ENCODE peak calls at places on chromosomes 3 and 15, in seven cellular contexts. R, O, L, M, F, K and J are unnamed samples.

GRCh38 chr3:195450731-195451229 is 8.0 kb upstream of the ACAP2 start:
- DNase-seq in R (no peak), O (no peak), L (no peak), M (no peak), F (no peak), K (no peak), J (no peak)

GRCh38 chr3:184537885-184538599 is 23.5 kb upstream of the EPHB3 start:
- DNase-seq in R (no peak), O (no peak), L (no peak), M (no peak), F (no peak), K (no peak), J (no peak)

GRCh38 chr3:129650256-129650872 is 43.9 kb upstream of the PLXND1 start:
- DNase-seq in R (no peak), O (peak), L (peak), M (peak), F (peak), K (peak), J (peak)

GRCh38 chr3:72997421-72997961 is 880 bp downstream of the PPP4R2 start:
- DNase-seq in R (no peak), O (peak), L (peak), M (peak), F (peak), K (peak), J (no peak)

GRCh38 chr3:100971776-100972175 is 21.4 kb downstream of the ABI3BP start:
- DNase-seq in R (no peak), O (no peak), L (no peak), M (no peak), F (no peak), K (no peak), J (no peak)

GRCh38 chr3:14879161-14879888 is 60.6 kb downstream of the FGD5 start:
- DNase-seq in R (no peak), O (no peak), L (peak), M (no peak), F (peak), K (no peak), J (no peak)

GRCh38 chr3:50317303-50317702 is 5.2 kb downstream of the HYAL2 start:
- DNase-seq in R (no peak), O (no peak), L (peak), M (no peak), F (no peak), K (no peak), J (peak)

GRCh38 chr15:68314563-68314962 is 37.0 kb downstream of the FEM1B start:
- DNase-seq in R (peak), O (no peak), L (no peak), M (no peak), F (no peak), K (no peak), J (peak)

GRCh38 chr15:50146661-50147060 is 27.6 kb upstream of the ATP8B4 start:
- DNase-seq in R (no peak), O (no peak), L (no peak), M (no peak), F (no peak), K (no peak), J (no peak)

GRCh38 chr3:135456182-135456790 is 509.2 kb upstream of the PPP2R3A start:
- DNase-seq in R (peak), O (no peak), L (no peak), M (no peak), F (peak), K (no peak), J (no peak)

GRCh38 chr3:120163023-120163422 is 68.8 kb upstream of the GSK3B start:
- DNase-seq in R (no peak), O (no peak), L (no peak), M (no peak), F (no peak), K (no peak), J (no peak)

GRCh38 chr3:197366301-197367044 is 68.1 kb upstream of the DLG1 start:
- DNase-seq in R (no peak), O (no peak), L (no peak), M (peak), F (no peak), K (no peak), J (no peak)

GRCh38 chr3:189455796-189456195 is 175.4 kb upstream of the TP63 start:
- DNase-seq in R (no peak), O (no peak), L (no peak), M (no peak), F (no peak), K (no peak), J (no peak)

GRCh38 chr3:50405249-50405648 is 45.9 kb upstream of the TMEM115 start:
- DNase-seq in R (no peak), O (no peak), L (no peak), M (peak), F (no peak), K (no peak), J (no peak)

GRCh38 chr15:72751751-72752455 is 31.7 kb downstream of the ADPGK start:
- DNase-seq in R (no peak), O (no peak), L (no peak), M (no peak), F (no peak), K (no peak), J (no peak)

GRCh38 chr15:72237286-72238224 is 6.6 kb upstream of the PKM start:
- DNase-seq in R (no peak), O (peak), L (peak), M (peak), F (peak), K (peak), J (peak)